ENCODE peak calls at places on chromosome 13, in seven cellular contexts. E is Daoy; F is effector memory CD4-positive, alpha-beta T cell; C is fibroblast of pulmonary artery; I is GM04503; K is M059J; A is GM20000. O is an unnamed sample.
A peak's percentile ranks its signal among the peaks of the same experiment; 100 is the strongest.

GRCh38 chr13:42807866-42808265 is 26.5 kb downstream of the FAM216B start:
- DNase-seq in E (no peak), F (no peak), C (peak; percentile 59), I (no peak), K (peak; percentile 83), A (no peak), O (peak; percentile 11)

GRCh38 chr13:99265823-99266426 is 7.7 kb upstream of the GPR18 start:
- DNase-seq in E (peak; percentile 19), F (no peak), C (peak; percentile 72), I (no peak), K (peak; percentile 52), A (peak; percentile 32), O (peak; percentile 68)

GRCh38 chr13:95676775-95677563 is at the start of gene DNAJC3:
- DNase-seq in E (peak; percentile 97), F (peak; percentile 97), C (peak; percentile 98), I (peak; percentile 83), K (peak; percentile 95), A (peak; percentile 98), O (peak; percentile 100)

GRCh38 chr13:33146843-33147611 is 130.8 kb downstream of the KL start:
- DNase-seq in E (no peak), F (no peak), C (no peak), I (no peak), K (no peak), A (peak; percentile 74), O (no peak)

GRCh38 chr13:44810067-44810840 is 179.0 kb downstream of the NUFIP1 start:
- DNase-seq in E (no peak), F (no peak), C (peak; percentile 48), I (no peak), K (no peak), A (no peak), O (peak; percentile 79)

GRCh38 chr13:41558781-41559560 is 101.6 kb downstream of the RGCC start:
- DNase-seq in E (no peak), F (no peak), C (no peak), I (no peak), K (no peak), A (no peak), O (no peak)

GRCh38 chr13:68676513-68677115 is 1431.0 kb upstream of the ATXN8OS start:
- DNase-seq in E (no peak), F (no peak), C (no peak), I (no peak), K (no peak), A (no peak), O (peak; percentile 9)

GRCh38 chr13:24328145-24328544 is 18.8 kb downstream of the C1QTNF9 start:
- DNase-seq in E (no peak), F (no peak), C (no peak), I (no peak), K (no peak), A (no peak), O (peak; percentile 23)

GRCh38 chr13:42355118-42355840 is 83.3 kb downstream of the AKAP11 start:
- DNase-seq in E (no peak), F (peak; percentile 8), C (no peak), I (no peak), K (no peak), A (peak; percentile 47), O (peak; percentile 12)

GRCh38 chr13:101736551-101736950 is 284.1 kb downstream of the ITGBL1 start:
- DNase-seq in E (no peak), F (no peak), C (no peak), I (no peak), K (no peak), A (no peak), O (no peak)

GRCh38 chr13:98520674-98521449 is 56.0 kb downstream of the STK24 start:
- DNase-seq in E (no peak), F (no peak), C (no peak), I (no peak), K (no peak), A (no peak), O (no peak)

GRCh38 chr13:85693889-85694511 is 105.2 kb downstream of the SLITRK6 start:
- DNase-seq in E (peak; percentile 14), F (no peak), C (no peak), I (no peak), K (peak; percentile 21), A (no peak), O (peak; percentile 3)

GRCh38 chr13:50636007-50636704 is 207.3 kb downstream of the DLEU7 start:
- DNase-seq in E (no peak), F (no peak), C (peak; percentile 53), I (no peak), K (peak; percentile 25), A (peak; percentile 66), O (no peak)

GRCh38 chr13:38223093-38223492 is 126.6 kb upstream of the UFM1 start:
- DNase-seq in E (no peak), F (no peak), C (peak; percentile 60), I (no peak), K (peak; percentile 40), A (no peak), O (peak; percentile 41)

GRCh38 chr13:20156711-20157110 is 4.1 kb downstream of the GJA3 start:
- DNase-seq in E (no peak), F (no peak), C (no peak), I (no peak), K (no peak), A (no peak), O (no peak)

GRCh38 chr13:29362849-29363604 is 232.5 kb downstream of the SLC7A1 start:
- DNase-seq in E (peak; percentile 28), F (peak; percentile 11), C (peak; percentile 53), I (no peak), K (peak; percentile 36), A (peak; percentile 81), O (peak; percentile 54)

GRCh38 chr13:20128459-20128927 is 32.4 kb downstream of the GJA3 start:
- DNase-seq in E (no peak), F (no peak), C (no peak), I (no peak), K (no peak), A (no peak), O (peak; percentile 20)

GRCh38 chr13:113146750-113147149 is 11.7 kb upstream of the PROZ start:
- DNase-seq in E (no peak), F (no peak), C (no peak), I (no peak), K (no peak), A (no peak), O (no peak)

GRCh38 chr13:113787694-113788093 is 28.7 kb downstream of the TMEM255B start:
- DNase-seq in E (no peak), F (no peak), C (no peak), I (no peak), K (no peak), A (no peak), O (no peak)

GRCh38 chr13:108629988-108630387 is 577 bp downstream of the MYO16 start:
- DNase-seq in E (no peak), F (no peak), C (no peak), I (no peak), K (no peak), A (no peak), O (no peak)

GRCh38 chr13:73901324-73902068 is 232.7 kb downstream of the KLF12 start:
- DNase-seq in E (no peak), F (no peak), C (no peak), I (no peak), K (no peak), A (no peak), O (no peak)

O was measured in astrocyte of the hippocampus.